ENCODE peak calls at places on chromosomes 16 and 17, in eight cellular contexts. B is nephron progenitor cell; C is heart right ventricle; H is progenitor cell of endocrine pancreas; U is AG04449; D is CD8-positive, alpha-beta T cell; I is sigmoid colon; Y is RWPE1. X is an unnamed sample.

GRCh38 chr16:84643180-84643583 is 5.1 kb upstream of the KLHL36 start:
- DNase-seq in B (no peak), C (peak; percentile 65), H (no peak), U (peak; percentile 64), D (no peak), I (peak; percentile 95), Y (peak; percentile 87), X (peak; percentile 67)

GRCh38 chr17:8137645-8138342 is 13.9 kb upstream of the HES7 start:
- DNase-seq in B (no peak), C (no peak), H (no peak), U (no peak), D (no peak), I (peak; percentile 63), Y (no peak), X (no peak)

GRCh38 chr17:57604771-57605733 is 140.0 kb downstream of the CCDC182 start:
- DNase-seq in B (peak; percentile 20), C (peak; percentile 73), H (no peak), U (no peak), D (no peak), I (peak; percentile 84), Y (no peak), X (no peak)

GRCh38 chr16:20300312-20301097 is 26.8 kb downstream of the GP2 start:
- DNase-seq in B (peak; percentile 60), C (peak; percentile 17), H (peak; percentile 40), U (no peak), D (no peak), I (no peak), Y (peak; percentile 58), X (peak; percentile 10)

GRCh38 chr17:44776628-44777393 is 18.0 kb downstream of the ADAM11 start:
- DNase-seq in B (no peak), C (no peak), H (no peak), U (no peak), D (no peak), I (no peak), Y (no peak), X (no peak)

GRCh38 chr17:35766903-35767510 is 6.3 kb downstream of the C17orf50 start:
- DNase-seq in B (no peak), C (peak; percentile 44), H (no peak), U (no peak), D (no peak), I (no peak), Y (peak; percentile 71), X (no peak)

GRCh38 chr16:77868052-77868451 is 79.7 kb downstream of the VAT1L start:
- DNase-seq in B (no peak), C (no peak), H (no peak), U (no peak), D (no peak), I (no peak), Y (no peak), X (no peak)

GRCh38 chr17:77441130-77441920 is 300.6 kb downstream of the SEC14L1 start:
- DNase-seq in B (no peak), C (no peak), H (no peak), U (no peak), D (peak; percentile 55), I (no peak), Y (no peak), X (no peak)

GRCh38 chr16:87178977-87179376 is 138.2 kb downstream of the C16orf95 start:
- DNase-seq in B (no peak), C (peak; percentile 59), H (no peak), U (no peak), D (no peak), I (no peak), Y (peak; percentile 49), X (no peak)

GRCh38 chr17:82489117-82489516 is 30.4 kb upstream of the FOXK2 start:
- DNase-seq in B (no peak), C (peak; percentile 58), H (no peak), U (no peak), D (no peak), I (peak; percentile 70), Y (no peak), X (no peak)

GRCh38 chr16:3774156-3774767 is 56.9 kb upstream of the TRAP1 start:
- DNase-seq in B (no peak), C (peak; percentile 81), H (no peak), U (no peak), D (no peak), I (no peak), Y (no peak), X (no peak)

GRCh38 chr16:86375370-86375769 is 135.0 kb upstream of the FOXF1 start:
- DNase-seq in B (no peak), C (no peak), H (no peak), U (no peak), D (no peak), I (no peak), Y (peak; percentile 26), X (no peak)

GRCh38 chr17:38352245-38353083 is 820 bp downstream of the SOCS7 start:
- DNase-seq in B (peak; percentile 54), C (peak; percentile 20), H (no peak), U (no peak), D (no peak), I (no peak), Y (no peak), X (no peak)

GRCh38 chr16:30351586-30352419 is 3.3 kb downstream of the CD2BP2 start:
- DNase-seq in B (no peak), C (peak; percentile 81), H (no peak), U (peak; percentile 26), D (no peak), I (peak; percentile 94), Y (no peak), X (peak; percentile 68)

GRCh38 chr16:30351001-30351441 is 4.1 kb downstream of the CD2BP2 start:
- DNase-seq in B (no peak), C (no peak), H (no peak), U (no peak), D (no peak), I (no peak), Y (no peak), X (no peak)

GRCh38 chr16:30353438-30354129 is 1.5 kb downstream of the CD2BP2 start:
- DNase-seq in B (no peak), C (no peak), H (no peak), U (no peak), D (no peak), I (no peak), Y (no peak), X (no peak)

GRCh38 chr16:30354423-30355143 is 525 bp downstream of the CD2BP2 start:
- DNase-seq in B (peak; percentile 71), C (no peak), H (no peak), U (no peak), D (no peak), I (no peak), Y (no peak), X (no peak)

DNA sequence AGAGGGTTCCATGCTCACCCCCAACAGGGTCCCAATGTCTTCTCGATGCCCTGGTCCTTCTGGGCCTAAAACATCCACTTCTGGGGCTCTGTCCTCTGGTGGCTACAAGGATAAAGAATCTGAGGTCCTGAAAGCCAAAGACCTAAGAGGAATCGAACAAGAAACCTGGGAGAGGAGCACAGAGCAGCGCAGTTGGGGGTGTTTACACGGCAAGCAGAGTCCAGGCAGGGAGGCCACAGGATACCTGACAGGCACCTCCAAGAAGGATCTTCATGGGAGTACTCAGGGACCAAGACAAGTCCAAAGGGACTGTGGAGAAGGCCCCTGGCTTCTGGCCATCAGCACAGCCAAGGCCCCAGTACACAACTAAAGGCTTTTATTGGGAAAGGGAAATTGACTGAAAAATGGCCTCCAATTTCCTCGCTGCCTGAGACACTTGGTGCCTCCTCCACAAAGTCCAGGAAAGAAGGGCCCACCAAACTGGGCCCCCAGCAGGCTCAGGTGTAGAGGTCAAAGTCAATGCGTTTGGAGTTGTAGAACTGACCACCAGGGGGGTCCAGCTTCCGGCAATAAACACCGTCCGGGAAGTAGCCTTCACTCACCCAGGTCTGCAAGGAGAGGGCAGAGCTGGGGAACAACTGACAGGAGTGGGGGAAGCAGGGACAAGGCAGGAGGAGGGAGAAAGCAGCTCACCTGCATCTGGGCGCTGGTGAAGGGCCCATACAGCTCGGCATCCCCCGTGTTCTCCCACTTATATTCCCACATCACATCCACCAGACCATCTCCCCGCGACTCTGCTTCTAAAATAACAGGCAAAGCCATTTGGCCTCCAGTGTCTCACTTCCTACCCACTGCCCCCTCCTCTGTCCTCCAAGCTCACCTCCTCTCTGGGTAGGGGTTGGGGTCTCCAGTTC is 2.4 kb downstream of the CD2BP2 start:
- DNase-seq in B (no peak), C (no peak), H (no peak), U (no peak), D (no peak), I (no peak), Y (no peak), X (no peak)
- TF ChIP-seq CTCF in B (peak; percentile 24), C (peak; percentile 14), H (peak; percentile 45), U (no peak), D (no peak), I (no peak), Y (no peak), X (peak; percentile 37)

GRCh38 chr17:72915631-72916081 is 176.8 kb downstream of the SLC39A11 start:
- DNase-seq in B (no peak), C (no peak), H (no peak), U (no peak), D (no peak), I (no peak), Y (no peak), X (no peak)
- TF ChIP-seq CTCF in B (no peak), C (no peak), H (no peak), U (no peak), D (no peak), I (no peak), Y (no peak), X (no peak)

GRCh38 chr16:60203525-60204124 is 1469.5 kb upstream of the GOT2 start:
- DNase-seq in B (no peak), C (no peak), H (no peak), U (no peak), D (no peak), I (no peak), Y (peak; percentile 5), X (no peak)
- TF ChIP-seq CTCF in B (peak; percentile 51), C (peak; percentile 59), H (peak; percentile 66), U (peak; percentile 9), D (no peak), I (peak; percentile 45), Y (peak; percentile 17), X (peak; percentile 46)

DNA sequence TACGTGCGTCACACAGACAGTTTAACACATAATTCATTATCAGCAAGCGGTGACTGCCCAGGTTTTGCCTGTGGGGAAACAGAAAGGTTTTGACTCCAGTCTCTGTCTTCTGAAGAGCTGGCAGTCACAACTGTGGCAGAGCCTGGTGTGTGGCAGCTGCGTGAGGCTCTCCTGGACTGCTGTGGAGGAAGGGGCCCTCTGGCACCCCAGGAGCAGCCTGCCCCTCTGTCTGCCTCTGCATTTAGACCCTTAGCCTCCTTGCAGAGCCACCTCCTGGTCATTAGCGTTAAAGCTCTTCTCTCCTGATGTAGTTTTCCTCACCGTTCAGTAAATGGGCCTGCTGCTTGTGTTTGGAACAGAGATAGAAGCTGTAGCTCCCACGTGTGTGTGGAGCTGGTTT is 10.9 kb downstream of the RAB40C start:
- DNase-seq in B (no peak), C (no peak), H (no peak), U (no peak), D (no peak), I (no peak), Y (no peak), X (no peak)
- TF ChIP-seq CTCF in B (no peak), C (no peak), H (no peak), U (no peak), D (no peak), I (no peak), Y (peak; percentile 26), X (peak; percentile 44)

X was measured in epithelial cell of proximal tubule.